ENCODE peak calls at places on chromosomes 12 and 14, in ten cellular contexts. One of them, this sample, is unnamed.

GRCh38 chr12:93100610-93101009 is 171.5 kb upstream of the EEA1 start:
- DNase-seq in fibroblast of lung: no peak
- DNase-seq in HCT116: no peak
- DNase-seq in neural progenitor cell: peak
- DNase-seq in endothelial cell of umbilical vein: no peak
- DNase-seq in IMR-90: no peak
- DNase-seq in OCI-LY7: no peak
- DNase-seq in mammary epithelial cell: no peak
- DNase-seq in osteoblast: peak
- DNase-seq in trophoblast cell: no peak
- DNase-seq in this sample: no peak

GRCh38 chr12:64825143-64826011 is 930 bp downstream of the TBC1D30 start:
- DNase-seq in fibroblast of lung: no peak
- DNase-seq in HCT116: no peak
- DNase-seq in neural progenitor cell: peak
- DNase-seq in endothelial cell of umbilical vein: no peak
- DNase-seq in IMR-90: no peak
- DNase-seq in OCI-LY7: no peak
- DNase-seq in mammary epithelial cell: no peak
- DNase-seq in osteoblast: no peak
- DNase-seq in trophoblast cell: no peak
- DNase-seq in this sample: peak

GRCh38 chr14:106507354-106507753 is 981.0 kb downstream of the TMEM121 start:
- DNase-seq in fibroblast of lung: no peak
- DNase-seq in HCT116: no peak
- DNase-seq in neural progenitor cell: no peak
- DNase-seq in endothelial cell of umbilical vein: no peak
- DNase-seq in IMR-90: no peak
- DNase-seq in OCI-LY7: no peak
- DNase-seq in mammary epithelial cell: no peak
- DNase-seq in osteoblast: no peak
- DNase-seq in trophoblast cell: no peak
- DNase-seq in this sample: no peak

GRCh38 chr14:93525691-93526451 is 95.1 kb downstream of the UNC79 start:
- DNase-seq in fibroblast of lung: no peak
- DNase-seq in HCT116: no peak
- DNase-seq in neural progenitor cell: no peak
- DNase-seq in endothelial cell of umbilical vein: no peak
- DNase-seq in IMR-90: peak
- DNase-seq in OCI-LY7: no peak
- DNase-seq in mammary epithelial cell: peak
- DNase-seq in osteoblast: no peak
- DNase-seq in trophoblast cell: no peak
- DNase-seq in this sample: no peak

GRCh38 chr12:97312570-97313135 is 150.0 kb upstream of the RMST start:
- DNase-seq in fibroblast of lung: no peak
- DNase-seq in HCT116: no peak
- DNase-seq in neural progenitor cell: no peak
- DNase-seq in endothelial cell of umbilical vein: no peak
- DNase-seq in IMR-90: no peak
- DNase-seq in OCI-LY7: peak
- DNase-seq in mammary epithelial cell: no peak
- DNase-seq in osteoblast: no peak
- DNase-seq in trophoblast cell: no peak
- DNase-seq in this sample: no peak

GRCh38 chr12:26471560-26471959 is 276.2 kb downstream of the SSPN start:
- DNase-seq in fibroblast of lung: peak
- DNase-seq in HCT116: no peak
- DNase-seq in neural progenitor cell: no peak
- DNase-seq in endothelial cell of umbilical vein: no peak
- DNase-seq in IMR-90: peak
- DNase-seq in OCI-LY7: peak
- DNase-seq in mammary epithelial cell: peak
- DNase-seq in osteoblast: peak
- DNase-seq in trophoblast cell: no peak
- DNase-seq in this sample: no peak

GRCh38 chr12:26286186-26286585 is 90.8 kb downstream of the SSPN start:
- DNase-seq in fibroblast of lung: no peak
- DNase-seq in HCT116: no peak
- DNase-seq in neural progenitor cell: no peak
- DNase-seq in endothelial cell of umbilical vein: no peak
- DNase-seq in IMR-90: no peak
- DNase-seq in OCI-LY7: no peak
- DNase-seq in mammary epithelial cell: no peak
- DNase-seq in osteoblast: no peak
- DNase-seq in trophoblast cell: no peak
- DNase-seq in this sample: no peak

GRCh38 chr12:115709410-115710065 is 568.0 kb downstream of the MED13L start:
- DNase-seq in fibroblast of lung: peak
- DNase-seq in HCT116: no peak
- DNase-seq in neural progenitor cell: no peak
- DNase-seq in endothelial cell of umbilical vein: no peak
- DNase-seq in IMR-90: no peak
- DNase-seq in OCI-LY7: no peak
- DNase-seq in mammary epithelial cell: no peak
- DNase-seq in osteoblast: no peak
- DNase-seq in trophoblast cell: no peak
- DNase-seq in this sample: no peak

GRCh38 chr14:68263563-68264350 is 444.2 kb downstream of the RAD51B start:
- DNase-seq in fibroblast of lung: peak
- DNase-seq in HCT116: no peak
- DNase-seq in neural progenitor cell: no peak
- DNase-seq in endothelial cell of umbilical vein: peak
- DNase-seq in IMR-90: peak
- DNase-seq in OCI-LY7: no peak
- DNase-seq in mammary epithelial cell: no peak
- DNase-seq in osteoblast: no peak
- DNase-seq in trophoblast cell: no peak
- DNase-seq in this sample: peak

GRCh38 chr12:57242691-57243454 is 8.1 kb downstream of the STAC3 start:
- DNase-seq in fibroblast of lung: peak
- DNase-seq in HCT116: peak
- DNase-seq in neural progenitor cell: peak
- DNase-seq in endothelial cell of umbilical vein: peak
- DNase-seq in IMR-90: peak
- DNase-seq in OCI-LY7: peak
- DNase-seq in mammary epithelial cell: peak
- DNase-seq in osteoblast: peak
- DNase-seq in trophoblast cell: peak
- DNase-seq in this sample: peak

GRCh38 chr14:89669209-89669608 is 252.2 kb upstream of the FOXN3 start:
- DNase-seq in fibroblast of lung: no peak
- DNase-seq in HCT116: no peak
- DNase-seq in neural progenitor cell: no peak
- DNase-seq in endothelial cell of umbilical vein: no peak
- DNase-seq in IMR-90: no peak
- DNase-seq in OCI-LY7: no peak
- DNase-seq in mammary epithelial cell: no peak
- DNase-seq in osteoblast: no peak
- DNase-seq in trophoblast cell: peak
- DNase-seq in this sample: no peak

GRCh38 chr12:664075-664778 is 982 bp upstream of the NINJ2 start:
- DNase-seq in fibroblast of lung: no peak
- DNase-seq in HCT116: no peak
- DNase-seq in neural progenitor cell: no peak
- DNase-seq in endothelial cell of umbilical vein: no peak
- DNase-seq in IMR-90: no peak
- DNase-seq in OCI-LY7: no peak
- DNase-seq in mammary epithelial cell: no peak
- DNase-seq in osteoblast: no peak
- DNase-seq in trophoblast cell: no peak
- DNase-seq in this sample: no peak

GRCh38 chr12:92973614-92974013 is 44.5 kb upstream of the EEA1 start:
- DNase-seq in fibroblast of lung: peak
- DNase-seq in HCT116: no peak
- DNase-seq in neural progenitor cell: no peak
- DNase-seq in endothelial cell of umbilical vein: no peak
- DNase-seq in IMR-90: peak
- DNase-seq in OCI-LY7: no peak
- DNase-seq in mammary epithelial cell: peak
- DNase-seq in osteoblast: peak
- DNase-seq in trophoblast cell: peak
- DNase-seq in this sample: peak

GRCh38 chr12:15600223-15600935 is 188.8 kb downstream of the EPS8 start:
- DNase-seq in fibroblast of lung: no peak
- DNase-seq in HCT116: no peak
- DNase-seq in neural progenitor cell: no peak
- DNase-seq in endothelial cell of umbilical vein: no peak
- DNase-seq in IMR-90: no peak
- DNase-seq in OCI-LY7: no peak
- DNase-seq in mammary epithelial cell: no peak
- DNase-seq in osteoblast: no peak
- DNase-seq in trophoblast cell: no peak
- DNase-seq in this sample: no peak

GRCh38 chr12:68381476-68381875 is 49.3 kb upstream of the MDM1 start:
- DNase-seq in fibroblast of lung: no peak
- DNase-seq in HCT116: no peak
- DNase-seq in neural progenitor cell: no peak
- DNase-seq in endothelial cell of umbilical vein: no peak
- DNase-seq in IMR-90: no peak
- DNase-seq in OCI-LY7: no peak
- DNase-seq in mammary epithelial cell: no peak
- DNase-seq in osteoblast: no peak
- DNase-seq in trophoblast cell: no peak
- DNase-seq in this sample: no peak

GRCh38 chr12:119695034-119695433 is 27.1 kb downstream of the PRKAB1 start:
- DNase-seq in fibroblast of lung: peak
- DNase-seq in HCT116: no peak
- DNase-seq in neural progenitor cell: peak
- DNase-seq in endothelial cell of umbilical vein: no peak
- DNase-seq in IMR-90: no peak
- DNase-seq in OCI-LY7: peak
- DNase-seq in mammary epithelial cell: no peak
- DNase-seq in osteoblast: peak
- DNase-seq in trophoblast cell: no peak
- DNase-seq in this sample: no peak

DNA sequence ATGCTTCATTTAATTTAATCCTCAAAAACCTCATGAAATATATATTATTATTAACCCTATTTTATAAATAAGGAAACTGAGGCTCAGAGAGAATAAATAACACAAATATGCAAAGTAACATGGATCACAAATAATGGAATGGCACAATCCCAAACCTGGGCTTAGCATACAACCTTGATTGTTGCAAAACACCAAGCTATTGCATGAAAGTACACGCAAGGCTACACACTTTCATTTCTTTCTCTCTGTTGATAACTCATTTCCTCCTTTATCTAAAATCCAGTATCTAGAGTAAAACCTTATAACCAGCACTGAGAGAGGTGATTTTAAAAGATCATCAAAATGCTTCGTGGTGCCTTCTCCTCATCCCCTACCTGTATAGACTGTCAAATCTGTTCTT is 2.8 kb upstream of the DAAM1 start:
- DNase-seq in fibroblast of lung: no peak
- DNase-seq in HCT116: no peak
- DNase-seq in neural progenitor cell: no peak
- DNase-seq in endothelial cell of umbilical vein: no peak
- DNase-seq in IMR-90: no peak
- DNase-seq in OCI-LY7: peak
- DNase-seq in mammary epithelial cell: no peak
- DNase-seq in osteoblast: no peak
- DNase-seq in trophoblast cell: no peak
- DNase-seq in this sample: no peak
- H2AFZ ChIP-seq in fibroblast of lung: no peak
- H2AFZ ChIP-seq in HCT116: no peak
- H2AFZ ChIP-seq in neural progenitor cell: no peak
- H2AFZ ChIP-seq in endothelial cell of umbilical vein: no peak
- H2AFZ ChIP-seq in IMR-90: no peak
- H2AFZ ChIP-seq in OCI-LY7: peak
- H2AFZ ChIP-seq in mammary epithelial cell: no peak
- H2AFZ ChIP-seq in osteoblast: no peak
- H2AFZ ChIP-seq in trophoblast cell: no peak
- H2AFZ ChIP-seq in this sample: no peak

GRCh38 chr12:103965590-103966407 is at the start of gene TDG:
- DNase-seq in fibroblast of lung: peak
- DNase-seq in HCT116: peak
- DNase-seq in neural progenitor cell: peak
- DNase-seq in endothelial cell of umbilical vein: peak
- DNase-seq in IMR-90: peak
- DNase-seq in OCI-LY7: peak
- DNase-seq in mammary epithelial cell: peak
- DNase-seq in osteoblast: peak
- DNase-seq in trophoblast cell: peak
- DNase-seq in this sample: peak
- H2AFZ ChIP-seq in fibroblast of lung: peak
- H2AFZ ChIP-seq in HCT116: peak
- H2AFZ ChIP-seq in neural progenitor cell: peak
- H2AFZ ChIP-seq in endothelial cell of umbilical vein: peak
- H2AFZ ChIP-seq in IMR-90: peak
- H2AFZ ChIP-seq in OCI-LY7: peak
- H2AFZ ChIP-seq in mammary epithelial cell: peak
- H2AFZ ChIP-seq in osteoblast: peak
- H2AFZ ChIP-seq in trophoblast cell: peak
- H2AFZ ChIP-seq in this sample: peak

GRCh38 chr14:81459421-81459820 is 59.3 kb upstream of the STON2 start:
- DNase-seq in fibroblast of lung: no peak
- DNase-seq in HCT116: no peak
- DNase-seq in neural progenitor cell: no peak
- DNase-seq in endothelial cell of umbilical vein: no peak
- DNase-seq in IMR-90: no peak
- DNase-seq in OCI-LY7: peak
- DNase-seq in mammary epithelial cell: no peak
- DNase-seq in osteoblast: peak
- DNase-seq in trophoblast cell: no peak
- DNase-seq in this sample: no peak
- H2AFZ ChIP-seq in fibroblast of lung: no peak
- H2AFZ ChIP-seq in HCT116: no peak
- H2AFZ ChIP-seq in neural progenitor cell: no peak
- H2AFZ ChIP-seq in endothelial cell of umbilical vein: no peak
- H2AFZ ChIP-seq in IMR-90: peak
- H2AFZ ChIP-seq in OCI-LY7: peak
- H2AFZ ChIP-seq in mammary epithelial cell: no peak
- H2AFZ ChIP-seq in osteoblast: peak
- H2AFZ ChIP-seq in trophoblast cell: peak
- H2AFZ ChIP-seq in this sample: no peak

DNA sequence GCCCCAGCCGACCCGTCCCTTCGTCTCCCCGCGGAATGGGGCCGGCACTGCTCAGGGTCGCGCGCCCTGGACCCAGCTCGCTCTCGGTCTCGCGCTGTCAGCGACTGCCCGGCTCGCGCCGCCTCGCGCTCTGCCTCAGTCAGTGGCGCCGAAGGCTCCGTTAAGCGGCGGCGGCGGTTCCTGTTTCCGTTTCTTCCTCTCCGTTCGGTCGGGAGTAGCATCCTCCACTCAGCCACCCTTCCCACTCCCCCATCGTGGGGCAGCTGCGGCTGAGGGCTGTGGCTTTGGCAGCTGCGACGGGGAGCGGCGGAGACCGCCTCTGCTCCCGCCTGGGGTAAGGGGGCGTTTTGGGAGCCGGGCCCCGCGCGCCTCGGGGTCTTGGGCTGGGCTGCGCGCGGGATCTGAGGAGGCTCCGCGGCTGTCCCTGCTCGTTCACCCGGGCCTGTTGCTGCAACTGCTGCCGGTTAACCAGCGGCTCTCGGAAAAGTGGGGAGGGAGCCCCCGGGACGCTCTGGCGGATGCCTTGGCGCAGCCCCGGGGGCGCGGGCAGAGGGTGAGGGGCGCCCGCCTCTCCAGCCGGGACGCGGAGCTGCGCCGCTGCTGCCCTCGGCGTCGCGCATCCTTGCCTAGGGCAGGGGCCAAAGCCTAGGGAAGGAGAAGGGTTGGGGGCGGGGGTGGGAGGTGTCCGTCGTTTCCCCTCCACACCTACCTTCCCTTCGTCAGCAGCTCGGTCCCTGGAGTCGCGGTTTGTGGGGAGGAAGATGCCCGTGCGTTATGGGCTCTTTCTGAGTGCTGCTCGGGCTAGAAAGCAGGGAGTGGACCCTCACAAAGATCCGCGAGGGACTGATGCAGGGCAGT is 580 bp downstream of the FUT8 start:
- DNase-seq in fibroblast of lung: peak
- DNase-seq in HCT116: no peak
- DNase-seq in neural progenitor cell: peak
- DNase-seq in endothelial cell of umbilical vein: peak
- DNase-seq in IMR-90: peak
- DNase-seq in OCI-LY7: peak
- DNase-seq in mammary epithelial cell: peak
- DNase-seq in osteoblast: peak
- DNase-seq in trophoblast cell: no peak
- DNase-seq in this sample: no peak
- H2AFZ ChIP-seq in fibroblast of lung: peak
- H2AFZ ChIP-seq in HCT116: no peak
- H2AFZ ChIP-seq in neural progenitor cell: peak
- H2AFZ ChIP-seq in endothelial cell of umbilical vein: peak
- H2AFZ ChIP-seq in IMR-90: peak
- H2AFZ ChIP-seq in OCI-LY7: peak
- H2AFZ ChIP-seq in mammary epithelial cell: peak
- H2AFZ ChIP-seq in osteoblast: peak
- H2AFZ ChIP-seq in trophoblast cell: peak
- H2AFZ ChIP-seq in this sample: peak